ENCODE peak calls at places on chromosomes 4 and X, in ten cellular contexts. K, Q, I, R, Z, S, T, H, V and P are unnamed samples.

GRCh38 chr4:47639531-47639930 is 154.5 kb downstream of the ATP10D start:
- DNase-seq in S (no peak), T (peak), K (peak), H (no peak), R (no peak), V (no peak), I (no peak), Z (peak), Q (no peak), P (no peak)

GRCh38 chrX:97616883-97617510 is 733.3 kb downstream of the RPA4 start:
- DNase-seq in R (no peak), S (no peak), K (peak), Z (peak), Q (no peak), H (no peak), V (no peak), I (no peak), T (peak), P (peak)

GRCh38 chr4:90187148-90187884 is 60.1 kb downstream of the CCSER1 start:
- DNase-seq in V (no peak), I (no peak), Z (no peak), T (no peak), R (no peak), S (no peak), K (no peak), Q (no peak), H (no peak), P (no peak)

GRCh38 chrX:52934704-52935468 is 23.4 kb downstream of the FAM156A start:
- DNase-seq in Z (peak), K (peak), I (peak), R (peak), S (peak), H (peak), T (peak), V (peak), Q (peak), P (peak)

GRCh38 chrX:15496809-15497208 is 3.7 kb upstream of the PIR start:
- DNase-seq in V (no peak), I (no peak), H (no peak), K (no peak), T (no peak), Z (no peak), R (no peak), S (no peak), Q (no peak), P (no peak)

GRCh38 chr4:56434599-56435000 is 815 bp downstream of the PPAT start:
- DNase-seq in Q (no peak), V (no peak), T (peak), R (peak), S (peak), K (peak), Z (no peak), H (no peak), I (no peak), P (peak)

GRCh38 chr4:26021417-26022345 is 107.7 kb downstream of the SMIM20 start:
- DNase-seq in S (no peak), Q (no peak), I (no peak), Z (no peak), V (no peak), K (peak), H (no peak), R (no peak), T (no peak), P (no peak)

GRCh38 chr4:14867847-14868246 is 134.4 kb upstream of the CPEB2 start:
- DNase-seq in I (no peak), H (peak), Z (no peak), V (no peak), Q (no peak), T (no peak), S (peak), R (no peak), K (no peak), P (no peak)

GRCh38 chrX:40158036-40158706 is 60.4 kb upstream of the BCOR start:
- DNase-seq in V (peak), K (no peak), I (peak), H (peak), Z (peak), S (no peak), R (no peak), T (no peak), Q (no peak), P (no peak)

GRCh38 chrX:72121381-72121780 is 10.3 kb downstream of the RTL5 start:
- DNase-seq in T (peak), K (peak), S (no peak), R (peak), I (no peak), Q (no peak), H (no peak), Z (peak), V (no peak), P (peak)

GRCh38 chr4:48913346-48913745 is 6.8 kb upstream of the OCIAD2 start:
- DNase-seq in I (no peak), H (no peak), Q (no peak), R (no peak), Z (peak), S (no peak), T (no peak), K (peak), V (no peak), P (peak)

GRCh38 chr4:146477054-146477453 is 44.7 kb downstream of the SLC10A7 start:
- DNase-seq in I (no peak), R (no peak), T (no peak), Q (no peak), Z (peak), H (no peak), K (peak), V (no peak), S (no peak), P (peak)

GRCh38 chr4:3708103-3708510 is 58.1 kb upstream of the ADRA2C start:
- DNase-seq in H (no peak), K (no peak), V (peak), R (no peak), T (no peak), I (no peak), Z (no peak), Q (no peak), S (no peak), P (no peak)

GRCh38 chr4:169627307-169627706 is 6.9 kb downstream of the CLCN3 start:
- DNase-seq in S (no peak), Z (no peak), K (no peak), T (no peak), Q (no peak), R (no peak), H (no peak), I (no peak), V (no peak), P (no peak)

GRCh38 chr4:136150046-136150445 is 1382.2 kb downstream of the PCDH18 start:
- DNase-seq in I (no peak), V (no peak), T (no peak), Z (no peak), H (no peak), K (no peak), R (no peak), S (no peak), Q (no peak), P (no peak)

GRCh38 chr4:40721730-40722171 is 28.0 kb upstream of the NSUN7 start:
- DNase-seq in K (peak), H (no peak), R (no peak), V (no peak), S (no peak), I (no peak), Q (no peak), Z (peak), T (no peak), P (peak)

GRCh38 chr4:108433832-108434231 is 186.5 kb upstream of the RPL34 start:
- DNase-seq in I (no peak), K (peak), S (no peak), T (no peak), Z (peak), V (no peak), R (no peak), H (no peak), Q (no peak), P (peak)

GRCh38 chr4:157270108-157270507 is 49.6 kb downstream of the GRIA2 start:
- DNase-seq in R (no peak), T (no peak), Z (no peak), S (no peak), H (no peak), K (no peak), V (no peak), Q (no peak), I (no peak), P (no peak)

GRCh38 chrX:122583526-122583925 is 600.6 kb upstream of the GRIA3 start:
- DNase-seq in S (no peak), I (no peak), K (no peak), Z (no peak), V (no peak), Q (no peak), R (no peak), T (no peak), H (no peak), P (no peak)

GRCh38 chr4:61200195-61200990 is at the start of gene ADGRL3:
- DNase-seq in K (peak), S (peak), Q (no peak), V (peak), H (peak), I (peak), R (no peak), T (peak), Z (peak), P (peak)

GRCh38 chr4:113435893-113436292 is 325.6 kb downstream of the CAMK2D start:
- DNase-seq in T (no peak), V (peak), Z (peak), Q (no peak), K (peak), I (no peak), R (peak), S (no peak), H (no peak), P (peak)

GRCh38 chr4:123399638-123400358 is 3.2 kb downstream of the SPRY1 start:
- DNase-seq in H (no peak), I (peak), T (peak), Q (no peak), S (no peak), K (peak), Z (peak), R (no peak), V (no peak), P (no peak)

GRCh38 chrX:2696698-2697215 is 5.7 kb downstream of the CD99 start:
- DNase-seq in H (no peak), S (no peak), K (peak), V (no peak), R (no peak), Z (peak), T (no peak), I (no peak), Q (no peak), P (peak)

GRCh38 chr4:172073590-172073989 is 260.4 kb downstream of the GALNTL6 start:
- DNase-seq in T (no peak), I (no peak), H (no peak), S (no peak), Z (no peak), V (no peak), K (no peak), R (no peak), Q (no peak), P (no peak)

GRCh38 chrX:10537308-10537707 is 83.1 kb downstream of the MID1 start:
- DNase-seq in S (no peak), R (no peak), K (no peak), H (no peak), T (no peak), I (no peak), Z (no peak), V (no peak), Q (no peak), P (no peak)

GRCh38 chr4:183430317-183430986 is 14.0 kb upstream of the CDKN2AIP start:
- DNase-seq in K (no peak), H (peak), Z (no peak), V (no peak), I (no peak), R (no peak), T (no peak), S (no peak), Q (no peak), P (no peak)

GRCh38 chrX:18582910-18583493 is 88.9 kb downstream of the RS1 start:
- DNase-seq in V (no peak), Q (no peak), T (no peak), H (no peak), Z (no peak), I (no peak), S (no peak), R (no peak), K (no peak), P (no peak)

GRCh38 chr4:123449780-123450179 is 53.2 kb downstream of the SPRY1 start:
- DNase-seq in I (peak), Z (peak), R (no peak), V (no peak), S (no peak), Q (no peak), H (no peak), K (peak), T (peak), P (peak)